ENCODE peak calls at places on chromosomes 13 and 19, in ten cellular contexts. X, J, F, M, W, G, H, Z, E and P are unnamed samples.
A peak's percentile ranks its signal among the peaks of the same experiment; 100 is the strongest.

GRCh38 chr13:80458546-80458945 is 117.6 kb upstream of the SPRY2 start:
- DNase-seq in H (no peak), J (no peak), M (no peak), F (no peak), X (no peak), G (no peak), Z (no peak), E (no peak), W (no peak), P (no peak)

GRCh38 chr13:36096411-36097184 is 34.6 kb downstream of the DCLK1 start:
- DNase-seq in E (no peak), G (peak; percentile 61), Z (no peak), F (no peak), X (no peak), W (no peak), M (no peak), H (no peak), J (no peak), P (no peak)

GRCh38 chr19:29022165-29022564 is 190.8 kb downstream of the UQCRFS1 start:
- DNase-seq in X (no peak), W (no peak), G (no peak), Z (no peak), M (no peak), E (no peak), J (no peak), F (no peak), H (no peak), P (no peak)

GRCh38 chr13:65339236-65339635 is 1890.9 kb downstream of the PCDH9 start:
- DNase-seq in W (no peak), G (no peak), J (no peak), X (no peak), Z (no peak), M (no peak), H (no peak), F (no peak), E (no peak), P (no peak)

GRCh38 chr19:32581704-32582164 is 744 bp downstream of the PDCD5 start:
- DNase-seq in G (peak; percentile 72), F (peak; percentile 31), W (no peak), J (no peak), H (no peak), Z (peak; percentile 53), M (no peak), X (no peak), E (no peak), P (no peak)

GRCh38 chr19:4969772-4970531 is 1.0 kb downstream of the KDM4B start:
- DNase-seq in G (peak; percentile 24), M (no peak), X (no peak), F (no peak), J (peak; percentile 68), Z (peak; percentile 32), W (no peak), E (no peak), H (no peak), P (peak; percentile 21)

GRCh38 chr13:33015791-33016323 is 366 bp upstream of the KL start:
- DNase-seq in X (no peak), W (no peak), G (no peak), J (no peak), F (peak; percentile 44), E (no peak), H (no peak), M (no peak), Z (peak; percentile 58), P (no peak)

GRCh38 chr19:53076984-53077383 is 26.2 kb downstream of the ZNF160 start:
- DNase-seq in E (no peak), G (peak; percentile 82), W (peak; percentile 25), H (no peak), J (peak; percentile 60), M (peak; percentile 64), F (peak; percentile 91), X (no peak), Z (peak; percentile 97), P (no peak)

GRCh38 chr19:18044825-18045304 is 36.9 kb downstream of the ARRDC2 start:
- DNase-seq in E (peak; percentile 53), X (peak; percentile 82), Z (peak; percentile 77), H (peak; percentile 80), J (peak; percentile 72), M (peak; percentile 87), F (peak; percentile 56), W (no peak), G (peak; percentile 76), P (peak; percentile 83)

GRCh38 chr19:40807147-40808020 is 8.4 kb downstream of the EGLN2 start:
- DNase-seq in J (no peak), X (no peak), Z (peak; percentile 85), G (no peak), E (no peak), H (no peak), M (no peak), F (peak; percentile 86), W (no peak), P (peak; percentile 16)

GRCh38 chr19:40808021-40808325 is 9.0 kb downstream of the EGLN2 start:
- DNase-seq in G (no peak), W (no peak), X (no peak), F (no peak), H (no peak), Z (no peak), E (no peak), M (no peak), J (no peak), P (no peak)

GRCh38 chr19:40810160-40810559 is 11.2 kb downstream of the EGLN2 start:
- DNase-seq in G (no peak), X (no peak), E (no peak), M (no peak), H (no peak), J (no peak), W (no peak), Z (no peak), F (no peak), P (no peak)

GRCh38 chr19:40808497-40808896 is 9.5 kb downstream of the EGLN2 start:
- DNase-seq in W (no peak), M (no peak), X (no peak), G (no peak), J (no peak), E (no peak), H (no peak), Z (no peak), F (no peak), P (no peak)

GRCh38 chr19:40809358-40810086 is 10.5 kb downstream of the EGLN2 start:
- DNase-seq in J (no peak), X (no peak), F (no peak), Z (no peak), E (no peak), W (no peak), M (no peak), G (no peak), H (no peak), P (no peak)
- H3K27ac ChIP-seq in J (no peak overlapping the region), X (peak overlapping the region; percentile 81), F (no peak overlapping the region), Z (no peak overlapping the region), E (peak overlapping the region; percentile 71), W (peak overlapping the region; percentile 39), M (peak overlapping the region; percentile 81), G (no peak overlapping the region), H (no peak overlapping the region), P (peak overlapping the region; percentile 18)

GRCh38 chr13:90444232-90444631 is 903.3 kb upstream of the MIR17HG start:
- DNase-seq in M (no peak), H (no peak), W (no peak), X (no peak), G (no peak), Z (no peak), J (no peak), E (no peak), F (no peak), P (no peak)

GRCh38 chr13:90447034-90447734 is 900.3 kb upstream of the MIR17HG start:
- DNase-seq in H (no peak), F (no peak), M (no peak), J (no peak), X (no peak), G (no peak), W (no peak), Z (no peak), E (no peak), P (no peak)

GRCh38 chr13:90445179-90445578 is 902.3 kb upstream of the MIR17HG start:
- DNase-seq in F (peak; percentile 38), G (peak; percentile 95), E (no peak), M (no peak), X (no peak), J (no peak), Z (peak; percentile 60), W (no peak), H (no peak), P (no peak)

GRCh38 chr13:90448466-90449037 is 898.9 kb upstream of the MIR17HG start:
- DNase-seq in X (no peak), J (no peak), G (peak; percentile 57), F (no peak), M (no peak), H (no peak), Z (no peak), W (no peak), E (no peak), P (no peak)

DNA sequence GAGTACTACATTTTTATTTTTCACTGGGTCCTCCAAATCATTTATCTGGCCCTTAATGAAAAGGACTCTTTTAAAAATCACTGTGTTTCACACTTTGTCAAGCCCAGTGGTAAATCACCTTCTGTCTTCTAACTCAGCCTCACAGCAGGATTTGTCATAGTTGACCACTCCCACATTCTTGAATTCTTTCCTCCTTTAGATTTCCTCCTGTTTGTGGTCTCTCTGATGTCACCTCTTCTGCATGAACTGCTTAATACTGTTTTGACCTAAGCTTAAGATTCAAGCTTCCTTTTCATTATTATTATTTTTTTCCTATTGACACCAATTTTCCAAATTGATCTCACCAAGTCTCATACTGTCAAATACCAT is 899.8 kb upstream of the MIR17HG start:
- DNase-seq in H (no peak), J (no peak), E (no peak), G (peak; percentile 61), F (no peak), Z (peak; percentile 44), M (no peak), X (no peak), W (no peak), P (no peak)
- H3K27ac ChIP-seq in H (no peak overlapping the region), J (no peak overlapping the region), E (no peak overlapping the region), G (no peak overlapping the region), F (no peak overlapping the region), Z (no peak overlapping the region), M (no peak overlapping the region), X (no peak overlapping the region), W (no peak overlapping the region), P (no peak overlapping the region)

GRCh38 chr19:1411255-1412191 is 4.1 kb downstream of the DAZAP1 start:
- DNase-seq in H (peak; percentile 27), F (no peak), G (peak; percentile 31), J (no peak), Z (no peak), E (no peak), W (peak; percentile 24), M (no peak), X (no peak), P (peak; percentile 47)
- H3K27ac ChIP-seq in H (peak overlapping the region; percentile 48), F (no peak overlapping the region), G (peak overlapping the region; percentile 50), J (no peak overlapping the region), Z (peak overlapping the region; percentile 26), E (peak overlapping the region; percentile 34), W (no peak overlapping the region), M (peak overlapping the region; percentile 2), X (peak overlapping the region; percentile 98), P (peak overlapping the region; percentile 54)

DNA sequence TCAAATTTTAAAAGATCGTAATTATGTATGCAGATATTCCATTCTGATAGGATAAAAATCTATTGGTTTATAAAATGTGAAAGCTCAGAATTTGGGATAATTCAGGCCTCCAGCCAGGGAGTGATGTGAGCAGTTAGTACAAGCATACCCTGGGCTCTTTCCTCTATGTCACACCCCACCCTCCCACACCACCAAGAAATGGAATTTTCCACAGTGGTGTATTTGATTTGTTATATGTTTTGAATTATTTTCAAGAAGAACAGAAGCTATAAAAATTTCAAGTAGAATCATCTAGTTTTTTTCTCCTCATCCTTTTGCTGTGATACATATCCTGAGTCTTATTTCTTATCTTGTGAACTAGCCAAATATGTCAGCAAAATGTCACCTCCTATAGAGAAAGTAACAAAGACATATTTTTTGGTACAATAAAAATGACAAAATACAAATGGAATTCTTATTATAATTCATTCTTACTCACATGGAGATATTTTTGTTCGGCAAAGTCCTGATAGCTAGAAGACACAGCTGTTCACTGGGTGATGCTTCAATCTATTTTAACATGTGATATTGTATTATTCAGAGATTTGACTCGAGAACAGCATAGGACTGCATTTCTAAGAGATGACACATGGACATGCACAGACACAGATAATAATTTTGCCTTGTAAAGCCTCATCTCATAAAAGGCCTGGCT is 61.2 kb upstream of the FRY start:
- DNase-seq in W (no peak), X (no peak), M (no peak), H (no peak), G (peak; percentile 8), F (no peak), E (no peak), J (no peak), Z (no peak), P (no peak)
- H3K27ac ChIP-seq in W (no peak overlapping the region), X (no peak overlapping the region), M (no peak overlapping the region), H (no peak overlapping the region), G (no peak overlapping the region), F (no peak overlapping the region), E (no peak overlapping the region), J (no peak overlapping the region), Z (no peak overlapping the region), P (no peak overlapping the region)